ENCODE peak calls at places on chromosomes 2 and 18, in six cellular contexts. F, W, B, X, D and G are unnamed samples.

GRCh38 chr18:58313491-58314032 is 269.5 kb downstream of the NEDD4L start:
- DNase-seq in F (no peak), W (no peak), B (no peak), X (no peak), D (no peak), G (no peak)

GRCh38 chr2:207467716-207468347 is 61.9 kb upstream of the CREB1 start:
- DNase-seq in F (no peak), W (no peak), B (peak), X (no peak), D (no peak), G (peak)

GRCh38 chr2:121014876-121015275 is 270.1 kb downstream of the TFCP2L1 start:
- DNase-seq in F (no peak), W (no peak), B (no peak), X (no peak), D (no peak), G (no peak)

GRCh38 chr2:69188174-69188900 is 175.4 kb downstream of the ANTXR1 start:
- DNase-seq in F (no peak), W (no peak), B (no peak), X (no peak), D (no peak), G (peak)

GRCh38 chr2:38116762-38117161 is 40.8 kb upstream of the CYP1B1 start:
- DNase-seq in F (no peak), W (no peak), B (peak), X (no peak), D (no peak), G (no peak)

GRCh38 chr2:42138163-42139016 is 30.8 kb upstream of the EML4 start:
- DNase-seq in F (no peak), W (no peak), B (peak), X (no peak), D (no peak), G (peak)

GRCh38 chr2:158575051-158575635 is 118.4 kb downstream of the PKP4 start:
- DNase-seq in F (no peak), W (no peak), B (peak), X (no peak), D (no peak), G (peak)

GRCh38 chr2:69348781-69349180 is 38.2 kb downstream of the GFPT1 start:
- DNase-seq in F (peak), W (no peak), B (no peak), X (no peak), D (no peak), G (no peak)

GRCh38 chr2:54986266-54986665 is 64.0 kb downstream of the RTN4 start:
- DNase-seq in F (no peak), W (no peak), B (peak), X (no peak), D (no peak), G (no peak)

GRCh38 chr2:112187805-112188596 is 49.8 kb downstream of the FBLN7 start:
- DNase-seq in F (peak), W (no peak), B (no peak), X (no peak), D (peak), G (no peak)

GRCh38 chr18:8895987-8896619 is 190.7 kb downstream of the MTCL1 start:
- DNase-seq in F (no peak), W (no peak), B (peak), X (no peak), D (no peak), G (peak)

GRCh38 chr18:56148373-56148772 is 490.0 kb downstream of the TXNL1 start:
- DNase-seq in F (peak), W (no peak), B (peak), X (no peak), D (no peak), G (peak)

GRCh38 chr18:28903366-28903765 is 726.4 kb upstream of the CDH2 start:
- DNase-seq in F (no peak), W (no peak), B (peak), X (no peak), D (no peak), G (peak)

GRCh38 chr2:207758010-207758409 is 11.7 kb downstream of the FZD5 start:
- DNase-seq in F (no peak), W (no peak), B (no peak), X (no peak), D (no peak), G (no peak)

GRCh38 chr18:4573735-4574134 is 118.6 kb upstream of the DLGAP1 start:
- DNase-seq in F (no peak), W (no peak), B (no peak), X (no peak), D (no peak), G (no peak)

GRCh38 chr2:46342566-46343315 is 45.5 kb downstream of the EPAS1 start:
- DNase-seq in F (no peak), W (no peak), B (no peak), X (no peak), D (no peak), G (no peak)

GRCh38 chr2:157227592-157227991 is 29.9 kb upstream of the GALNT5 start:
- DNase-seq in F (no peak), W (no peak), B (no peak), X (no peak), D (no peak), G (no peak)

GRCh38 chr2:37713258-37713700 is 41.8 kb upstream of the CDC42EP3 start:
- DNase-seq in F (no peak), W (no peak), B (peak), X (no peak), D (no peak), G (peak)

GRCh38 chr18:5506174-5506573 is 37.6 kb downstream of the EPB41L3 start:
- DNase-seq in F (no peak), W (no peak), B (no peak), X (no peak), D (no peak), G (no peak)

GRCh38 chr2:159769147-159769546 is 28.9 kb downstream of the CD302 start:
- DNase-seq in F (no peak), W (no peak), B (no peak), X (no peak), D (no peak), G (no peak)

GRCh38 chr2:57806449-57806968 is 240.1 kb upstream of the VRK2 start:
- DNase-seq in F (no peak), W (no peak), B (no peak), X (no peak), D (no peak), G (no peak)

GRCh38 chr2:238936162-238937052 is 88.5 kb downstream of the TWIST2 start:
- DNase-seq in F (no peak), W (no peak), B (no peak), X (no peak), D (peak), G (no peak)

GRCh38 chr18:57539702-57540101 is 46.8 kb downstream of the FECH start:
- DNase-seq in F (no peak), W (no peak), B (no peak), X (no peak), D (no peak), G (no peak)

GRCh38 chr2:145909175-145909574 is 1389.3 kb upstream of the ZEB2 start:
- DNase-seq in F (no peak), W (no peak), B (no peak), X (no peak), D (no peak), G (no peak)

GRCh38 chr2:236239276-236240065 is 24.7 kb downstream of the ASB18 start:
- DNase-seq in F (peak), W (no peak), B (no peak), X (no peak), D (peak), G (no peak)

GRCh38 chr18:25743661-25744151 is 346.7 kb downstream of the SS18 start:
- DNase-seq in F (peak), W (no peak), B (no peak), X (no peak), D (peak), G (no peak)

GRCh38 chr2:33411765-33412164 is 64.7 kb upstream of the RASGRP3 start:
- DNase-seq in F (no peak), W (no peak), B (peak), X (no peak), D (no peak), G (peak)

GRCh38 chr18:5890606-5891360 is 4.5 kb downstream of the TMEM200C start:
- DNase-seq in F (peak), W (peak), B (no peak), X (peak), D (peak), G (no peak)

GRCh38 chr2:119482481-119483394 is 41.5 kb downstream of the SCTR start:
- DNase-seq in F (no peak), W (peak), B (no peak), X (no peak), D (peak), G (no peak)

GRCh38 chr18:13447621-13448020 is 229.1 kb downstream of the LDLRAD4 start:
- DNase-seq in F (peak), W (peak), B (peak), X (no peak), D (no peak), G (peak)

GRCh38 chr2:240688563-240688919 is 3.1 kb upstream of the AQP12A start:
- DNase-seq in F (no peak), W (no peak), B (no peak), X (no peak), D (peak), G (no peak)

GRCh38 chr2:65800998-65801397 is 368.6 kb upstream of the SPRED2 start:
- DNase-seq in F (peak), W (peak), B (peak), X (no peak), D (peak), G (peak)

GRCh38 chr2:234483568-234484251 is 13.2 kb downstream of the ARL4C start:
- DNase-seq in F (peak), W (no peak), B (no peak), X (no peak), D (no peak), G (peak)

GRCh38 chr2:39080152-39080551 is 40.7 kb downstream of the SOS1 start:
- DNase-seq in F (peak), W (no peak), B (no peak), X (no peak), D (no peak), G (no peak)

DNA sequence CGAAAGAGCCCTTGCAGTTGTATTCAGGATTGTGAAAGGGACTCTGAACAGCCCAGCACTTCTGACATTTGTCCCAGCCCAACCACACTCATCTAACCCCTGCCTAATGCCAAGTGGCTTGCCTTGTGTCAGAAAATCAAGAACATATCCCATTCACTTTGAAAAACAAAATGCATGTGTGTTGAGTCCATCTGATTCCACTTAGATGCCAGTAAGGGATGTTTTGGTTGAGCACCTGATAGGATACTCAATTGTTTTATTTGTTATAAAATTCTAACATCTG is 776.8 kb downstream of the BCL11A start:
- DNase-seq in F (no peak), W (no peak), B (no peak), X (no peak), D (no peak), G (no peak)
- H3K23ac ChIP-seq in F (no peak), W (no peak), B (no peak), X (no peak), D (no peak), G (no peak)

GRCh38 chr2:96531366-96531765 is 5.2 kb upstream of the ARID5A start:
- DNase-seq in F (no peak), W (no peak), B (no peak), X (no peak), D (no peak), G (no peak)
- H3K4me3 ChIP-seq in F (no peak), W (no peak), B (no peak), X (no peak), D (peak), G (no peak)

DNA sequence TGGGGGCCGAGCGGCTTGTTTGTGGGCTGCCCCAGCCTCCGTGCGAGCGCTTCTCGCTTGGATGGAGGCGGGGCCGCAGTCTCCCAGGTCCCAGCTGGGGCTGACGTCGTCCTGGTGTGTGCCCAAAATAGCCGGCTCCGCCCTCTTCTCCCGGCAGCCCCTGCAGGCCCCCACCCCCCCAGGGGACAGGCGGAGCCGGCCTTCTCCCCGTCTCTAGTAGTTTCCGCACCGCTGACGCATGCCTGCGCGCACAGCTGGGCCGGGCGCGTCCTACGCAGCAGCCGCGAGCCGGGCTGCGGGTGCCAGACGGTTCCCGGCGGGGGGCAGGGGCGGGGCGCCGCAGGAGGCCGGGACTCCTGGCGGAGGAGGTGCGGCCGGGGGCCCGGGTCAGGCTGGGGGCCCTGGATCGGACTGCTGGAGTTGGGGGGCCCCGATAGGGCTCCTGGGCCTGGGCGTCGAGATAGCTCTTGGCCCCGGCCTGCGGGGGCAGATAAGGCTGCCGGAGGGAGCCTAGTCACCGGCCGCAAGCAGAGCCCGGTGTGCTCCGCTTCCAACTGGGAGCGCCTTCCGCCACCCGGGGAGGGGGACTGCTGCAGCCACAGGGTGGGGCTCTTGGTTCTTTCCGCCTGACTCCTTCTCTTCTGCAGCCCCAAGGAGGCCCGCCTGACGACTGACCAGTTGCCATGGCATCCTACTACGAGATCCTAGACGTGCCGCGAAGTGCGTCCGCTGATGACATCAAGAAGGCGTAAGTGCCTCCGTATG is at the start of gene DNAJB2:
- DNase-seq in F (peak), W (peak), B (peak), X (peak), D (peak), G (peak)
- H3K23ac ChIP-seq in F (peak), W (no peak), B (peak), X (peak), D (no peak), G (peak)

GRCh38 chr2:101796825-101797600 is 99.5 kb downstream of the MAP4K4 start:
- DNase-seq in F (no peak), W (no peak), B (no peak), X (no peak), D (no peak), G (no peak)
- H3K4me3 ChIP-seq in F (no peak), W (no peak), B (no peak), X (no peak), D (no peak), G (no peak)

DNA sequence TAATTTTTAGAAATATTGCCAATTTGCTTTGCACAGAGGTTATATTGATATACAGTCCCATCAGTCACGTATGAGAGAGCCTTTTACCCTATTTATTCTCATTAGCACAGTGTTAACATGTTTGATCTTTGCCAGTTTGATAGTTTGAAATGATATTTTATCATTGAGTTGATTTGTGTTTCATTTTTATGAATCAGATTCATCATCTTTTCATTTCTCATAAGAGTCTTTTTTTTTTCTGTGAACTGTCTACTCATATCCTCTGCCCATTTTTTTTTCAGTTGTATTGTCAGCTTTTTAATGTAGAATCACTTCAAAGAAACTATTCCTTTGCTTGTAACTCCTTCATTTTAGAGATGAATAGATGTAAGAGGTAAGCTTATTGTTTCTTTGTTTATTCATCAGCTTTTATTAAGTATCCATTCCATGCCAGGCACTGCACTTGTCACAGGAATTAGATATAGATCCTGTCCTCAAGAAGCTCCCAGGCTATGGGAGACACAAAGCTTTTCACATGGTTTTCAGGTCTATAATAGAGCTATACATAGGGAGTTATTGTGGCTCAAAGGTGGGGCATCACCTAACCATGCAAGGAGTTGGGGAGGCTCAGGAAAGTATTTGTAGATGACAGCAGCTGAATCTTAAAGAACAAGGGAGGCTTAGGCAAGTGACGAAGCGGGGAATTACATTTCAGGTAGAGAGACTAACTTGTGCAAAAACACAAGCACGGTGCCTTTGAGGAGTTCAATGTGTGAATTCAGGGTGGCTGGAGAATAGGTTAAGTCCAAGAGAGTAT is 42.1 kb downstream of the CD28 start:
- DNase-seq in F (no peak), W (no peak), B (no peak), X (no peak), D (no peak), G (no peak)
- H3K23ac ChIP-seq in F (no peak), W (no peak), B (no peak), X (no peak), D (no peak), G (no peak)

GRCh38 chr2:151287513-151288250 is 1.8 kb downstream of the NMI start:
- DNase-seq in F (no peak), W (no peak), B (no peak), X (no peak), D (no peak), G (no peak)
- H3K4me3 ChIP-seq in F (no peak), W (no peak), B (no peak), X (no peak), D (no peak), G (no peak)

DNA sequence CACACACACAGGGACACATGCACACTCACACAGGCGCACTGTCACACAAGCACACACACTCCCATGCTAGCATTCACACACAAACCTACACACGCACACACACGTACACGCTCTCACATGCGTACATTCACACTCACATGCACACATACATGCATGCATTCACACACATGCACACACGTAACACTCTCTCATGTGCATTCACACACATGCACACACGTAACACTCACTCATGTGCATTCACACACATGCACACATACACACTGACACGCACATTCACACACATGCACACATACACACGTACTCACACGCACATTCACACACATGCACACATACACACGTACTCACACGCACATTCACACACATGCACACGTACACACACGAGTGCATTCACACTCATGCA is 16.3 kb downstream of the ADI1 start:
- DNase-seq in F (no peak), W (no peak), B (no peak), X (no peak), D (no peak), G (no peak)
- H3K23ac ChIP-seq in F (no peak), W (no peak), B (no peak), X (no peak), D (no peak), G (no peak)

DNA sequence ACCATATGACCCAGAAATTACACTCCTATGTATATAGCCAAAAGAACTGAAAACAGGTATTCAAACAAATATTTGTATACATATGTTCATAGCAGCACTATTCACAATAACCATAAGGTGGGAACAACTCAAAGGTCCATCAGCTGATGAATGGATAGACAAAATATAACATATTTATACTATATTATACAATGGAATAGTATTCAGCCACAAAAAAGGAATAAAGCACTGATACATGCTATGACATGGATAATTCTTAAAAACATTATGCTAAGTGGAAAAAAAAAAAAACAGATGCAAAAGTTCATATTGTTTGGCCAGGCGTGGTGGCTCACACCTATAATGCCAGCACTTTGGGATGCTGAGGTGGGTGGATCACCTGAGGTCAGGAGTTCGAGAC is 52.0 kb downstream of the SLC25A12 start:
- DNase-seq in F (no peak), W (no peak), B (no peak), X (no peak), D (no peak), G (no peak)
- H3K4me3 ChIP-seq in F (no peak), W (no peak), B (no peak), X (no peak), D (no peak), G (no peak)